ENCODE peak calls at places on chromosomes 3 and 15, in four cellular contexts. P, T, U and M are unnamed samples.
A peak's percentile ranks its signal among the peaks of the same experiment; 100 is the strongest.

GRCh38 chr3:30934208-30934550 is 39.7 kb upstream of the GADL1 start:
- DNase-seq in T (no peak), U (no peak), P (peak; percentile 34), M (peak; percentile 20)

GRCh38 chr15:59299919-59300617 is 72.6 kb downstream of the MYO1E start:
- DNase-seq in P (peak; percentile 97), T (peak; percentile 69), U (peak; percentile 90), M (peak; percentile 52)

GRCh38 chr15:80404719-80405553 is 754 bp downstream of the ARNT2 start:
- DNase-seq in U (no peak), T (peak; percentile 72), P (peak; percentile 39), M (peak; percentile 86)

GRCh38 chr15:26889298-26889898 is 22.5 kb downstream of the GABRA5 start:
- DNase-seq in U (no peak), T (no peak), P (peak; percentile 67), M (peak; percentile 68)

GRCh38 chr3:13420051-13420816 is at the start of gene NUP210:
- DNase-seq in T (peak; percentile 60), U (no peak), P (peak; percentile 64), M (peak; percentile 66)

GRCh38 chr3:153927107-153927506 is 194.1 kb upstream of the ARHGEF26 start:
- DNase-seq in U (no peak), T (no peak), P (peak; percentile 65), M (peak; percentile 17)

GRCh38 chr3:194687638-194688206 is 2.0 kb downstream of the FAM43A start:
- DNase-seq in T (peak; percentile 90), U (no peak), P (peak; percentile 66), M (peak; percentile 47)

GRCh38 chr3:76554717-76555116 is 485.2 kb upstream of the ROBO2 start:
- DNase-seq in P (no peak), U (no peak), T (no peak), M (no peak)

GRCh38 chr3:104133630-104134029 is 1233.1 kb upstream of the ALCAM start:
- DNase-seq in T (no peak), U (no peak), P (no peak), M (no peak)

GRCh38 chr15:47367991-47368390 is 349.3 kb upstream of the SEMA6D start:
- DNase-seq in P (no peak), T (no peak), U (no peak), M (no peak)

GRCh38 chr15:68305420-68305871 is 27.9 kb downstream of the FEM1B start:
- DNase-seq in T (no peak), P (peak; percentile 26), U (peak; percentile 32), M (peak; percentile 8)

GRCh38 chr3:12796171-12797123 is at the start of gene CAND2:
- DNase-seq in T (peak; percentile 92), U (no peak), P (no peak), M (peak; percentile 84)

GRCh38 chr3:99319450-99319849 is 318.9 kb upstream of the COL8A1 start:
- DNase-seq in P (no peak), T (no peak), U (no peak), M (no peak)

GRCh38 chr3:37590328-37591079 is 271.2 kb upstream of the CTDSPL start:
- DNase-seq in T (peak; percentile 83), U (peak; percentile 73), P (no peak), M (peak; percentile 59)

GRCh38 chr3:194278186-194278845 is 72.8 kb downstream of the CPN2 start:
- DNase-seq in U (no peak), T (no peak), P (no peak), M (no peak)